ENCODE peak calls at places on chromosome 19, in nine cellular contexts. One of them, this sample, is unnamed.

GRCh38 chr19:20414133-20414532 is 151.4 kb downstream of the ZNF737 start:
- DNase-seq in NCI-H2107: no peak
- DNase-seq in pulmonary artery endothelial cell: no peak
- DNase-seq in cardiac muscle cell: no peak
- DNase-seq in cardiac fibroblast: no peak
- DNase-seq in OCI-LY7: no peak
- DNase-seq in spleen: no peak
- DNase-seq in thoracic aorta: no peak
- DNase-seq in WTC11: no peak
- DNase-seq in this sample: no peak

GRCh38 chr19:32652893-32653625 is 21.9 kb downstream of the ANKRD27 start:
- DNase-seq in cardiac fibroblast: peak
- DNase-seq in WTC11: no peak
- DNase-seq in OCI-LY7: no peak
- DNase-seq in cardiac muscle cell: peak
- DNase-seq in pulmonary artery endothelial cell: peak
- DNase-seq in NCI-H2107: peak
- DNase-seq in spleen: no peak
- DNase-seq in thoracic aorta: no peak
- DNase-seq in this sample: no peak

GRCh38 chr19:40395956-40396355 is 6.0 kb upstream of the HIPK4 start:
- DNase-seq in thoracic aorta: no peak
- DNase-seq in cardiac muscle cell: no peak
- DNase-seq in pulmonary artery endothelial cell: no peak
- DNase-seq in spleen: no peak
- DNase-seq in cardiac fibroblast: no peak
- DNase-seq in NCI-H2107: no peak
- DNase-seq in OCI-LY7: no peak
- DNase-seq in WTC11: no peak
- DNase-seq in this sample: no peak

GRCh38 chr19:43725468-43725867 is 9.6 kb downstream of the IRGC start:
- DNase-seq in spleen: no peak
- DNase-seq in cardiac fibroblast: peak
- DNase-seq in cardiac muscle cell: no peak
- DNase-seq in thoracic aorta: no peak
- DNase-seq in NCI-H2107: no peak
- DNase-seq in OCI-LY7: peak
- DNase-seq in pulmonary artery endothelial cell: peak
- DNase-seq in WTC11: no peak
- DNase-seq in this sample: no peak

GRCh38 chr19:48484931-48485612 is 15.9 kb downstream of the CYTH2 start:
- DNase-seq in spleen: no peak
- DNase-seq in pulmonary artery endothelial cell: no peak
- DNase-seq in OCI-LY7: no peak
- DNase-seq in cardiac muscle cell: no peak
- DNase-seq in NCI-H2107: no peak
- DNase-seq in cardiac fibroblast: no peak
- DNase-seq in thoracic aorta: no peak
- DNase-seq in WTC11: no peak
- DNase-seq in this sample: no peak

GRCh38 chr19:40143612-40144011 is 47.6 kb upstream of the MAP3K10 start:
- DNase-seq in cardiac muscle cell: no peak
- DNase-seq in WTC11: no peak
- DNase-seq in cardiac fibroblast: no peak
- DNase-seq in NCI-H2107: no peak
- DNase-seq in pulmonary artery endothelial cell: no peak
- DNase-seq in thoracic aorta: no peak
- DNase-seq in OCI-LY7: peak
- DNase-seq in spleen: peak
- DNase-seq in this sample: no peak

GRCh38 chr19:1145635-1146417 is 28.2 kb downstream of the SBNO2 start:
- DNase-seq in thoracic aorta: no peak
- DNase-seq in OCI-LY7: no peak
- DNase-seq in cardiac fibroblast: no peak
- DNase-seq in NCI-H2107: no peak
- DNase-seq in WTC11: no peak
- DNase-seq in spleen: no peak
- DNase-seq in cardiac muscle cell: no peak
- DNase-seq in pulmonary artery endothelial cell: no peak
- DNase-seq in this sample: no peak

GRCh38 chr19:543912-544608 is at the start of gene GZMM:
- DNase-seq in WTC11: no peak
- DNase-seq in cardiac muscle cell: no peak
- DNase-seq in cardiac fibroblast: no peak
- DNase-seq in NCI-H2107: no peak
- DNase-seq in OCI-LY7: no peak
- DNase-seq in spleen: peak
- DNase-seq in thoracic aorta: no peak
- DNase-seq in pulmonary artery endothelial cell: no peak
- DNase-seq in this sample: no peak

GRCh38 chr19:2180114-2180513 is 16.4 kb downstream of the DOT1L start:
- DNase-seq in cardiac muscle cell: no peak
- DNase-seq in spleen: no peak
- DNase-seq in pulmonary artery endothelial cell: no peak
- DNase-seq in cardiac fibroblast: no peak
- DNase-seq in OCI-LY7: no peak
- DNase-seq in thoracic aorta: no peak
- DNase-seq in NCI-H2107: no peak
- DNase-seq in WTC11: no peak
- DNase-seq in this sample: no peak

GRCh38 chr19:43570174-43570791 is 5.0 kb downstream of the XRCC1 start:
- DNase-seq in cardiac muscle cell: no peak
- DNase-seq in NCI-H2107: peak
- DNase-seq in WTC11: no peak
- DNase-seq in cardiac fibroblast: no peak
- DNase-seq in pulmonary artery endothelial cell: no peak
- DNase-seq in thoracic aorta: no peak
- DNase-seq in spleen: no peak
- DNase-seq in OCI-LY7: peak
- DNase-seq in this sample: no peak

GRCh38 chr19:55626350-55626749 is 2.0 kb upstream of the ZNF784 start:
- DNase-seq in OCI-LY7: no peak
- DNase-seq in thoracic aorta: no peak
- DNase-seq in cardiac fibroblast: no peak
- DNase-seq in spleen: no peak
- DNase-seq in cardiac muscle cell: no peak
- DNase-seq in WTC11: no peak
- DNase-seq in pulmonary artery endothelial cell: no peak
- DNase-seq in NCI-H2107: no peak
- DNase-seq in this sample: no peak

GRCh38 chr19:38837656-38838121 is 6.1 kb upstream of the ECH1 start:
- DNase-seq in pulmonary artery endothelial cell: no peak
- DNase-seq in WTC11: no peak
- DNase-seq in NCI-H2107: no peak
- DNase-seq in OCI-LY7: no peak
- DNase-seq in cardiac muscle cell: no peak
- DNase-seq in cardiac fibroblast: no peak
- DNase-seq in thoracic aorta: no peak
- DNase-seq in spleen: peak
- DNase-seq in this sample: no peak

GRCh38 chr19:12786149-12786870 is 5.0 kb upstream of the JUNB start:
- DNase-seq in spleen: peak
- DNase-seq in WTC11: no peak
- DNase-seq in OCI-LY7: no peak
- DNase-seq in NCI-H2107: no peak
- DNase-seq in cardiac muscle cell: no peak
- DNase-seq in pulmonary artery endothelial cell: no peak
- DNase-seq in cardiac fibroblast: no peak
- DNase-seq in thoracic aorta: no peak
- DNase-seq in this sample: no peak